ENCODE peak calls at places on chromosomes 1 and 21, in six cellular contexts. K is pancreas, H is A549, F is left lung, X is body of pancreas, G is upper lobe of right lung. V is an unnamed sample.

GRCh38 chr21:40074710-40075109 is 207.5 kb downstream of the PCP4 start:
- ATAC-seq in G (no peak), H (no peak), K (no peak), X (no peak), F (no peak), V (no peak)

GRCh38 chr1:21633992-21634475 is 35.1 kb downstream of the RAP1GAP start:
- ATAC-seq in X (peak), H (peak), G (peak), F (peak), K (peak), V (no peak)

GRCh38 chr21:41199123-41199522 is 31.2 kb downstream of the BACE2 start:
- ATAC-seq in G (no peak), X (no peak), F (no peak), K (no peak), H (no peak), V (no peak)

GRCh38 chr1:59908084-59908483 is 18.5 kb downstream of the CYP2J2 start:
- ATAC-seq in G (no peak), F (no peak), K (no peak), X (no peak), H (no peak), V (no peak)

GRCh38 chr1:202122639-202123335 is at the start of gene GPR37L1:
- ATAC-seq in H (peak), X (peak), F (peak), K (peak), G (peak), V (peak)

GRCh38 chr1:150551784-150552691 is 2.8 kb downstream of the ADAMTSL4 start:
- ATAC-seq in K (peak), G (peak), F (peak), X (peak), H (peak), V (peak)

GRCh38 chr1:214248294-214249082 is 32.5 kb upstream of the SMYD2 start:
- ATAC-seq in G (no peak), X (no peak), F (no peak), K (no peak), H (no peak), V (no peak)

GRCh38 chr1:942864-943533 is 16.1 kb downstream of the NOC2L start:
- ATAC-seq in X (peak), H (peak), K (peak), G (no peak), F (peak), V (peak)

GRCh38 chr1:11920239-11920903 is 5.9 kb downstream of the KIAA2013 start:
- ATAC-seq in H (no peak), K (no peak), G (no peak), F (no peak), X (no peak), V (no peak)

GRCh38 chr1:9281071-9281827 is 11.4 kb upstream of the SPSB1 start:
- ATAC-seq in G (no peak), F (no peak), H (no peak), K (no peak), X (no peak), V (no peak)

GRCh38 chr1:198671136-198671535 is 32.3 kb downstream of the PTPRC start:
- ATAC-seq in G (no peak), K (no peak), X (no peak), H (no peak), F (no peak), V (no peak)

GRCh38 chr21:24375201-24375600 is 1232.1 kb downstream of the MRPL39 start:
- ATAC-seq in X (no peak), K (no peak), F (no peak), G (peak), H (no peak), V (no peak)

GRCh38 chr1:233656032-233656620 is 42.2 kb downstream of the KCNK1 start:
- ATAC-seq in F (no peak), H (no peak), K (peak), G (no peak), X (peak), V (no peak)

GRCh38 chr1:219549215-219549614 is 63.7 kb downstream of the ZC3H11B start:
- ATAC-seq in X (no peak), F (no peak), K (no peak), H (no peak), G (no peak), V (no peak)

GRCh38 chr1:27429029-27429425 is 36.6 kb downstream of the GPR3 start:
- ATAC-seq in F (no peak), X (no peak), K (peak), G (no peak), H (no peak), V (peak)

GRCh38 chr21:26449161-26449560 is 123.9 kb downstream of the CYYR1 start:
- ATAC-seq in G (no peak), K (no peak), H (no peak), X (no peak), F (no peak), V (peak)

GRCh38 chr1:1093610-1093943 is 19.5 kb upstream of the RNF223 start:
- ATAC-seq in K (no peak), F (no peak), G (no peak), X (no peak), H (no peak), V (no peak)

GRCh38 chr1:192866224-192866868 is 57.5 kb downstream of the RGS2 start:
- ATAC-seq in K (no peak), H (no peak), G (no peak), F (no peak), X (no peak), V (no peak)

GRCh38 chr1:113812661-113813135 is 422 bp upstream of the RSBN1 start:
- ATAC-seq in K (no peak), G (no peak), F (no peak), X (no peak), H (no peak), V (no peak)

GRCh38 chr1:41866285-41866684 is 52.4 kb downstream of the HIVEP3 start:
- ATAC-seq in H (no peak), K (no peak), F (no peak), X (no peak), G (no peak), V (no peak)

GRCh38 chr1:66119148-66119547 is 326.5 kb downstream of the PDE4B start:
- ATAC-seq in G (no peak), H (no peak), F (no peak), K (no peak), X (no peak), V (no peak)

GRCh38 chr21:37502947-37503346 is 136.4 kb downstream of the DYRK1A start:
- ATAC-seq in G (no peak), K (no peak), X (no peak), H (no peak), F (no peak), V (no peak)

GRCh38 chr1:231390071-231390470 is 32.0 kb downstream of the EGLN1 start:
- ATAC-seq in F (no peak), K (no peak), X (no peak), H (peak), G (no peak), V (no peak)

GRCh38 chr1:100995196-100995983 is 30.2 kb downstream of the DPH5 start:
- ATAC-seq in K (no peak), F (peak), G (no peak), X (no peak), H (no peak), V (no peak)

GRCh38 chr1:246587606-246588005 is 21.4 kb downstream of the CNST start:
- ATAC-seq in F (no peak), X (no peak), H (no peak), K (no peak), G (no peak), V (no peak)

GRCh38 chr1:95744731-95745130 is 510.7 kb downstream of the RWDD3 start:
- ATAC-seq in H (no peak), K (no peak), G (no peak), F (no peak), X (no peak), V (no peak)

GRCh38 chr21:33419538-33420123 is 16.4 kb downstream of the IFNGR2 start:
- ATAC-seq in F (peak), K (peak), H (peak), X (peak), G (peak), V (peak)

GRCh38 chr21:39441502-39442475 is 3.8 kb downstream of the LCA5L start:
- ATAC-seq in G (no peak), X (no peak), F (no peak), K (no peak), H (peak), V (no peak)

GRCh38 chr1:232915212-232915611 is 35.2 kb upstream of the NTPCR start:
- ATAC-seq in H (no peak), K (no peak), G (no peak), F (no peak), X (no peak), V (no peak)

GRCh38 chr1:51686450-51686849 is 69.6 kb downstream of the OSBPL9 start:
- ATAC-seq in F (no peak), G (no peak), H (no peak), X (no peak), K (no peak), V (no peak)

GRCh38 chr1:152497273-152497672 is 13.3 kb upstream of the LCE5A start:
- ATAC-seq in G (no peak), F (no peak), K (no peak), H (peak), X (no peak), V (no peak)

GRCh38 chr1:75338974-75339483 is 204.8 kb downstream of the LHX8 start:
- ATAC-seq in G (no peak), X (no peak), H (no peak), K (peak), F (no peak), V (no peak)

GRCh38 chr1:116931016-116931918 is 21.6 kb downstream of the PTGFRN start:
- ATAC-seq in G (no peak), X (no peak), K (no peak), F (no peak), H (no peak), V (no peak)

GRCh38 chr21:42373908-42374455 is 7.6 kb upstream of the TFF1 start:
- ATAC-seq in H (no peak), F (no peak), K (no peak), G (no peak), X (no peak), V (no peak)

GRCh38 chr1:94299627-94300552 is 62.5 kb upstream of the ARHGAP29 start:
- ATAC-seq in K (peak), G (peak), X (peak), H (peak), F (peak), V (no peak)

GRCh38 chr1:43732132-43732531 is 24.8 kb downstream of the ST3GAL3 start:
- ATAC-seq in K (no peak), H (no peak), G (no peak), F (no peak), X (no peak), V (no peak)

GRCh38 chr1:30273021-30273325 is 450.4 kb downstream of the MATN1 start:
- ATAC-seq in F (no peak), K (no peak), H (no peak), X (no peak), G (no peak), V (no peak)

DNA sequence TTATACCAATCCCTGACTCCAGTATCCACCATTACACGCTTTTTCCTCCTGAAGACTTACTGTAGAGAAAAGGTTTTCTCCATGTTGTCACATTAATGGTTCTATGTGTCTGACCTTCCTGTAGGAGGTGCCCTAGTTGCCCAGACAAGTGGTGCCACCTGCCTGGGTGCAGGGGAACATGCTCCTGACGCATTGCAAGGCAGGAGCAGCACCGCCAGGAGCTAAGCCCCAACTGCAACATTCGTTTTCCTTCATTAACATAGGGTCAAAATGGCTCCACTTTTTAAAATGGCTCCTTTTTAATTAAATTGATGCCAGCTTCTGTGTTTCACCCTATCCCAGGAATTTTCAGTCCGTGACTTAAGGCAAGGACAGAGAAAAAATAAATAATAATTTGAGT is 220.1 kb upstream of the SAMSN1 start:
- ATAC-seq in H (no peak), G (no peak), X (no peak), F (no peak), K (no peak), V (no peak)
- TF ChIP-seq CTCF in H (no peak), G (no peak), X (no peak), F (no peak), K (no peak), V (no peak)

GRCh38 chr1:244965182-244965581 is 100.8 kb upstream of the HNRNPU start:
- ATAC-seq in G (no peak), X (no peak), K (no peak), F (no peak), H (no peak), V (no peak)
- H3K27ac ChIP-seq in G (peak), X (no peak), K (no peak), F (peak), H (peak), V (peak)

GRCh38 chr21:15735409-15735808 is 5.6 kb downstream of the USP25 start:
- ATAC-seq in H (peak), G (no peak), F (no peak), K (no peak), X (no peak), V (no peak)
- H3K4me3 ChIP-seq in H (peak), G (no peak), F (no peak), K (no peak), X (no peak), V (no peak)

DNA sequence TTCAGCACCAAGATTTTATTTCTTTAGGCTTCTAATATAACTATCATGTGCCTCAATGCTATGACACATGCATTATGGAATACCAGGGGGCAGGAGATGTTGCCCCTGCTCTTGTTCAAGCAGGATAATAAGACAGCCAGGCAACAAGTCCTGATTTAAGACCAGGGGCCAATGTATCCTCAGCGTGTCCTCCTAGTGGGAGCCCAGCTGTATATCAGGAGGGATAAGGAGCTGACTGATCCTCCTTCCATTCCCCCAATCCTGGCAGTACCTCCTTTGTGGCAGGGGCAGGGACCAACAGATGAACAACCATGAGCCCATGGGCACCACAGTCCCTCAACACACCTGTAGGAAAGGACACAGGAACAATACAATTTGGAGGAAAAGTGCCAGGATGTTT is 29.3 kb downstream of the SORT1 start:
- ATAC-seq in G (no peak), F (no peak), X (no peak), H (peak), K (no peak), V (no peak)
- TF ChIP-seq CTCF in G (no peak), F (no peak), X (no peak), H (no peak), K (no peak), V (no peak)

GRCh38 chr1:53293123-53293522 is 34.7 kb downstream of the LRP8 start:
- ATAC-seq in H (no peak), X (no peak), F (no peak), K (no peak), G (no peak), V (peak)

GRCh38 chr1:53297226-53297625 is 30.6 kb downstream of the LRP8 start:
- ATAC-seq in K (no peak), G (no peak), F (no peak), X (no peak), H (no peak), V (no peak)

GRCh38 chr1:53295746-53296722 is 31.8 kb downstream of the LRP8 start:
- ATAC-seq in X (no peak), K (no peak), F (peak), H (peak), G (peak), V (no peak)

GRCh38 chr1:53294557-53294956 is 33.3 kb downstream of the LRP8 start:
- ATAC-seq in X (no peak), K (no peak), H (peak), G (no peak), F (no peak), V (no peak)

GRCh38 chr1:53295295-53295694 is 32.6 kb downstream of the LRP8 start:
- ATAC-seq in H (no peak), X (no peak), K (no peak), F (no peak), G (no peak), V (no peak)
- H3K27ac ChIP-seq in H (no peak), X (no peak), K (no peak), F (no peak), G (no peak), V (no peak)

GRCh38 chr1:162697140-162697895 is 65.1 kb downstream of the DDR2 start:
- ATAC-seq in K (no peak), X (no peak), G (no peak), H (no peak), F (no peak), V (no peak)

GRCh38 chr1:162696286-162696862 is 64.1 kb downstream of the DDR2 start:
- ATAC-seq in H (peak), X (peak), K (peak), G (peak), F (peak), V (peak)

GRCh38 chr1:162691999-162692575 is 59.8 kb downstream of the DDR2 start:
- ATAC-seq in X (no peak), K (no peak), H (no peak), F (no peak), G (no peak), V (no peak)

GRCh38 chr1:162694911-162695310 is 62.6 kb downstream of the DDR2 start:
- ATAC-seq in K (no peak), F (no peak), X (no peak), H (no peak), G (no peak), V (no peak)

DNA sequence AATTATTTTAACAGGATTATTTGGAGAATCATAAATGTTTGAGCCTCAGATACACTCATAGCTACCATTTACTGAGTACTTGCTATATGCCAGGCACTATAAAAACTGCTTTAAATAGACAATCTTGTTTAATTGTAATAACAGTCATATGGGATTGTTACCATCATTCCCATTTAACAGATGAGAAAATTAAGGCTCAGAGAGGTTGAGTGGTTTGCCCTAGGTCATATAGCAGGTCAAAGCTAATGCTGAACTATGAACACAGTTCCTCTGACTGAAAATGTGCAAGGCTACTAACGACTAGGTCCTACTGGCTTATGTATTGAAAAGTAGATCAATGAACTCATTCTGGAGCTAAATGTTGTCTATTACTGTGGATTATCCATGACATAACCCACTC is 63.4 kb downstream of the DDR2 start:
- ATAC-seq in G (no peak), K (no peak), F (no peak), H (no peak), X (no peak), V (no peak)
- H3K4me3 ChIP-seq in G (no peak), K (no peak), F (no peak), H (no peak), X (no peak), V (no peak)